ENCODE peak calls at places on chromosomes 7 and 10, in ten cellular contexts. N is fibroblast of pulmonary artery; Q is left ventricle myocardium inferior; R is nucleus accumbens; K is thoracic aorta; D is AG10803; M is WERI-Rb-1; P is activated T-helper 1 cell treated with anti-CD3 and anti-CD28 coated beads, Interleukin-12 subunit alpha, Interleukin-12 subunit beta, Interleukin-2, Interleukin-4 antibody, amounts not matched to agents 30 ng/mL and 10 ng/mL and 1 ng/mL, durations not matched to agents 14 hours and 24 hours and 36 hours; A is A549; V is activated CD4-positive, alpha-beta T cell treated with anti-CD3 and anti-CD28 coated beads, Interleukin-2, amount 10 ng/mL, durations not matched to agents 7 days and 5 days. W is an unnamed sample.

GRCh38 chr7:115230882-115231508 is 309.1 kb downstream of the MDFIC start:
- DNase-seq in N (peak), Q (no peak), R (no peak), K (no peak), D (peak), M (no peak), P (no peak), A (peak), V (no peak), W (peak)

GRCh38 chr10:35464805-35465456 is 128.6 kb downstream of the CCNY start:
- DNase-seq in N (peak), Q (no peak), R (no peak), K (no peak), D (peak), M (no peak), P (no peak), A (no peak), V (no peak), W (no peak)

GRCh38 chr7:94367940-94368339 is 26.8 kb upstream of the COL1A2 start:
- DNase-seq in N (peak), Q (no peak), R (no peak), K (no peak), D (peak), M (no peak), P (no peak), A (no peak), V (no peak), W (no peak)

GRCh38 chr7:13915891-13916290 is 73.6 kb downstream of the ETV1 start:
- DNase-seq in N (no peak), Q (no peak), R (no peak), K (no peak), D (no peak), M (no peak), P (no peak), A (no peak), V (no peak), W (no peak)

GRCh38 chr10:122474145-122474739 is 12.9 kb downstream of the HTRA1 start:
- DNase-seq in N (peak), Q (no peak), R (no peak), K (no peak), D (no peak), M (no peak), P (no peak), A (no peak), V (no peak), W (no peak)

GRCh38 chr7:111025013-111025412 is 65.9 kb upstream of the LRRN3 start:
- DNase-seq in N (no peak), Q (no peak), R (no peak), K (no peak), D (no peak), M (no peak), P (peak), A (no peak), V (peak), W (no peak)

GRCh38 chr7:32119790-32120196 is 49.6 kb upstream of the PDE1C start:
- DNase-seq in N (no peak), Q (no peak), R (no peak), K (no peak), D (no peak), M (peak), P (no peak), A (no peak), V (no peak), W (no peak)

GRCh38 chr10:88157981-88158465 is 294.6 kb downstream of the PTEN start:
- DNase-seq in N (peak), Q (no peak), R (no peak), K (no peak), D (peak), M (no peak), P (no peak), A (peak), V (no peak), W (no peak)

GRCh38 chr10:33187427-33187999 is 147.0 kb downstream of the NRP1 start:
- DNase-seq in N (no peak), Q (no peak), R (no peak), K (no peak), D (no peak), M (no peak), P (no peak), A (no peak), V (no peak), W (no peak)

GRCh38 chr7:115574676-115575291 is 455.8 kb downstream of the TFEC start:
- DNase-seq in N (no peak), Q (no peak), R (no peak), K (no peak), D (no peak), M (no peak), P (no peak), A (no peak), V (no peak), W (no peak)

GRCh38 chr10:60446855-60447254 is 57.2 kb upstream of the ANK3 start:
- DNase-seq in N (peak), Q (no peak), R (no peak), K (no peak), D (peak), M (no peak), P (no peak), A (no peak), V (peak), W (no peak)

GRCh38 chr10:124565565-124566221 is 104.1 kb downstream of the LHPP start:
- DNase-seq in N (peak), Q (no peak), R (no peak), K (no peak), D (no peak), M (peak), P (no peak), A (peak), V (no peak), W (no peak)

GRCh38 chr7:34842782-34843181 is 184.8 kb downstream of the NPSR1 start:
- DNase-seq in N (peak), Q (no peak), R (no peak), K (no peak), D (no peak), M (no peak), P (no peak), A (no peak), V (no peak), W (no peak)

GRCh38 chr7:139767561-139767982 is 10.2 kb downstream of the HIPK2 start:
- DNase-seq in N (peak), Q (no peak), R (no peak), K (no peak), D (no peak), M (no peak), P (peak), A (no peak), V (peak), W (no peak)

GRCh38 chr7:30206942-30207341 is 72.2 kb downstream of the MTURN start:
- DNase-seq in N (no peak), Q (no peak), R (no peak), K (no peak), D (no peak), M (no peak), P (no peak), A (no peak), V (no peak), W (no peak)

GRCh38 chr10:49089789-49090595 is 25.3 kb downstream of the VSTM4 start:
- DNase-seq in N (no peak), Q (no peak), R (no peak), K (no peak), D (peak), M (no peak), P (no peak), A (no peak), V (no peak), W (no peak)

GRCh38 chr7:44196450-44196872 is 4.3 kb upstream of the YKT6 start:
- DNase-seq in N (peak), Q (no peak), R (no peak), K (no peak), D (peak), M (peak), P (peak), A (peak), V (peak), W (no peak)

GRCh38 chr7:47513741-47514241 is 68.1 kb downstream of the TNS3 start:
- DNase-seq in N (peak), Q (no peak), R (no peak), K (no peak), D (peak), M (no peak), P (no peak), A (no peak), V (no peak), W (no peak)

GRCh38 chr10:7359954-7360353 is 50.9 kb downstream of the SFMBT2 start:
- DNase-seq in N (no peak), Q (no peak), R (no peak), K (no peak), D (no peak), M (no peak), P (no peak), A (no peak), V (no peak), W (no peak)

GRCh38 chr7:122544463-122544862 is 154.5 kb downstream of the RNF133 start:
- DNase-seq in N (no peak), Q (no peak), R (no peak), K (no peak), D (no peak), M (no peak), P (no peak), A (no peak), V (no peak), W (no peak)

GRCh38 chr10:20598590-20598989 is 298.5 kb downstream of the NEBL start:
- DNase-seq in N (peak), Q (peak), R (no peak), K (peak), D (peak), M (peak), P (no peak), A (peak), V (no peak), W (no peak)

GRCh38 chr10:117382831-117383230 is 7.6 kb upstream of the PDZD8 start:
- DNase-seq in N (no peak), Q (no peak), R (no peak), K (no peak), D (no peak), M (no peak), P (no peak), A (no peak), V (no peak), W (no peak)

GRCh38 chr10:72353028-72353962 is 1.4 kb downstream of the DNAJB12 start:
- DNase-seq in N (peak), Q (no peak), R (no peak), K (no peak), D (peak), M (peak), P (no peak), A (peak), V (no peak), W (no peak)

GRCh38 chr7:151762501-151763245 is 114.2 kb downstream of the PRKAG2 start:
- DNase-seq in N (no peak), Q (no peak), R (no peak), K (no peak), D (no peak), M (no peak), P (no peak), A (no peak), V (no peak), W (no peak)

GRCh38 chr10:72029414-72029813 is 58.9 kb downstream of the SPOCK2 start:
- DNase-seq in N (no peak), Q (no peak), R (no peak), K (no peak), D (no peak), M (no peak), P (no peak), A (no peak), V (no peak), W (no peak)

GRCh38 chr7:151124899-151125399 is 38.7 kb downstream of the AGAP3 start:
- DNase-seq in N (no peak), Q (no peak), R (no peak), K (no peak), D (no peak), M (no peak), P (no peak), A (no peak), V (no peak), W (no peak)

GRCh38 chr7:29177963-29178612 is 16.5 kb upstream of the CHN2 start:
- DNase-seq in N (peak), Q (peak), R (no peak), K (no peak), D (no peak), M (no peak), P (no peak), A (no peak), V (peak), W (no peak)

GRCh38 chr7:20288036-20288435 is 42.7 kb upstream of the ITGB8 start:
- DNase-seq in N (no peak), Q (no peak), R (no peak), K (no peak), D (peak), M (no peak), P (no peak), A (no peak), V (no peak), W (no peak)

GRCh38 chr7:68718059-68718685 is 880.1 kb upstream of the AUTS2 start:
- DNase-seq in N (no peak), Q (no peak), R (no peak), K (no peak), D (no peak), M (no peak), P (no peak), A (no peak), V (no peak), W (no peak)

GRCh38 chr7:82057476-82057875 is 287.6 kb upstream of the HGF start:
- DNase-seq in N (peak), Q (no peak), R (no peak), K (no peak), D (no peak), M (no peak), P (no peak), A (no peak), V (no peak), W (no peak)

GRCh38 chr10:95406651-95407280 is 116.0 kb upstream of the PDLIM1 start:
- DNase-seq in N (peak), Q (peak), R (no peak), K (peak), D (no peak), M (no peak), P (no peak), A (no peak), V (no peak), W (no peak)

GRCh38 chr7:2247141-2247985 is 5.3 kb downstream of the NUDT1 start:
- DNase-seq in N (no peak), Q (no peak), R (no peak), K (no peak), D (no peak), M (peak), P (no peak), A (peak), V (no peak), W (no peak)

GRCh38 chr10:593901-594457 is 95.5 kb downstream of the DIP2C start:
- DNase-seq in N (peak), Q (peak), R (no peak), K (no peak), D (no peak), M (no peak), P (no peak), A (no peak), V (no peak), W (no peak)

W was measured in Panc1.